ENCODE peak calls at places on chromosome 1, in five cellular contexts. Y is K562; O is dorsolateral prefrontal cortex; E is activated B cell treated with CpG ODN at 0.5 μM for 24 hours; F is CD8-positive, alpha-beta T cell. U is an unnamed sample.
A peak's percentile ranks its signal among the peaks of the same experiment; 100 is the strongest.

GRCh38 chr1:172122381-172122780 is 281.1 kb downstream of the DNM3 start:
- DNase-seq in O (no peak), E (no peak), Y (no peak), F (no peak), U (no peak)

GRCh38 chr1:235883261-235883927 is 16.7 kb upstream of the LYST start:
- DNase-seq in E (no peak), O (peak; percentile 71), F (no peak), Y (no peak), U (no peak)

GRCh38 chr1:175045097-175045496 is 21.9 kb upstream of the MRPS14 start:
- DNase-seq in F (no peak), O (no peak), Y (no peak), E (no peak), U (no peak)

GRCh38 chr1:159916240-159917051 is 8.9 kb downstream of the TAGLN2 start:
- DNase-seq in O (no peak), F (no peak), E (no peak), Y (no peak), U (no peak)

GRCh38 chr1:35561972-35562680 is 4.5 kb downstream of the NCDN start:
- DNase-seq in E (no peak), F (no peak), Y (no peak), O (no peak), U (peak; percentile 58)

GRCh38 chr1:150066838-150067183 is 765 bp upstream of the VPS45 start:
- DNase-seq in F (peak; percentile 10), E (peak; percentile 29), O (peak; percentile 67), Y (peak; percentile 72), U (peak; percentile 80)

GRCh38 chr1:216523449-216524190 is 100.4 kb upstream of the USH2A start:
- DNase-seq in F (no peak), E (no peak), Y (no peak), O (no peak), U (no peak)

GRCh38 chr1:228270032-228270431 is 62.2 kb downstream of the OBSCN start:
- DNase-seq in F (no peak), Y (no peak), E (no peak), O (no peak), U (no peak)

GRCh38 chr1:150696590-150696989 is 364 bp downstream of the GOLPH3L start:
- DNase-seq in Y (peak; percentile 42), O (no peak), E (no peak), F (no peak), U (no peak)

GRCh38 chr1:2189459-2190425 is 4.8 kb downstream of the FAAP20 start:
- DNase-seq in E (peak; percentile 79), Y (peak; percentile 98), F (peak; percentile 85), O (peak; percentile 97), U (peak; percentile 94)

GRCh38 chr1:101262601-101263348 is 26.0 kb downstream of the S1PR1 start:
- DNase-seq in F (no peak), O (no peak), E (no peak), Y (peak; percentile 37), U (no peak)

GRCh38 chr1:215277537-215277936 is 195.0 kb downstream of the KCNK2 start:
- DNase-seq in Y (no peak), F (no peak), E (no peak), O (no peak), U (no peak)

GRCh38 chr1:174818951-174819350 is 180.8 kb upstream of the CACYBP start:
- DNase-seq in F (no peak), E (no peak), O (no peak), Y (no peak), U (no peak)

GRCh38 chr1:101128211-101128727 is 102.7 kb upstream of the DPH5 start:
- DNase-seq in Y (peak; percentile 88), F (peak; percentile 17), E (no peak), O (no peak), U (no peak)

GRCh38 chr1:152398812-152399698 is 15.0 kb downstream of the CRNN start:
- DNase-seq in Y (peak; percentile 9), F (no peak), O (no peak), E (no peak), U (no peak)

GRCh38 chr1:3679799-3680453 is 27.6 kb downstream of the TP73 start:
- DNase-seq in F (no peak), O (no peak), Y (no peak), E (no peak), U (no peak)

GRCh38 chr1:113792986-113793385 is 19.3 kb downstream of the RSBN1 start:
- DNase-seq in O (no peak), F (no peak), E (no peak), Y (no peak), U (no peak)

GRCh38 chr1:161139765-161140164 is 7.3 kb upstream of the DEDD start:
- DNase-seq in O (no peak), E (no peak), Y (peak; percentile 68), F (peak; percentile 16), U (no peak)

GRCh38 chr1:96096138-96097011 is 625.2 kb upstream of the PTBP2 start:
- DNase-seq in O (no peak), Y (no peak), F (no peak), E (no peak), U (no peak)

GRCh38 chr1:194268839-194269238 is 1082.4 kb upstream of the B3GALT2 start:
- DNase-seq in O (no peak), Y (no peak), F (no peak), E (no peak), U (no peak)

GRCh38 chr1:194277927-194278326 is 1091.5 kb upstream of the B3GALT2 start:
- DNase-seq in E (no peak), O (no peak), F (no peak), Y (no peak), U (no peak)

DNA sequence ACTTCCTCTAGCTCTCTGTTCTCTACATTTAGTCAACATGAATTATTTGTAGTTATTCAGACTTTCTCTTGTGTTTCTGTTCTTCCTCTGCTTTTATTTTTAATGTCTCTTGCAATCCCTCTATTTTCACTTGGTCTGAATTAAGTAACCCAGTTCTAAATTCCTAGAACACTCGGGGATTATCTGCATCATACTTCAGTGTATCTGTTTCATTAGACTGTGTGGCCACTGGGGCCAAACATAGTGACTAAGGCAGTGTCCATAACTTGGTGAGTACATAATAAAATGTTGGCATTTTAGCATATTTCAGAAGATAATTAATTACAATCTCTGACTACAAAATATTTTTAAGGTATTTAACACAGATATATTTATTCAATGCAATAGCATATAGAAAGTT is 1087.2 kb upstream of the B3GALT2 start:
- DNase-seq in O (no peak), E (no peak), Y (no peak), F (no peak), U (no peak)
- TF ChIP-seq CTCF in O (no peak), E (no peak), Y (no peak), F (no peak), U (no peak)

GRCh38 chr1:183318433-183318832 is 99.7 kb downstream of the NMNAT2 start:
- DNase-seq in F (no peak), Y (peak; percentile 14), O (no peak), E (no peak), U (no peak)
- TF ChIP-seq CTCF in F (no peak), Y (no peak), O (no peak), E (no peak), U (peak; percentile 41)

DNA sequence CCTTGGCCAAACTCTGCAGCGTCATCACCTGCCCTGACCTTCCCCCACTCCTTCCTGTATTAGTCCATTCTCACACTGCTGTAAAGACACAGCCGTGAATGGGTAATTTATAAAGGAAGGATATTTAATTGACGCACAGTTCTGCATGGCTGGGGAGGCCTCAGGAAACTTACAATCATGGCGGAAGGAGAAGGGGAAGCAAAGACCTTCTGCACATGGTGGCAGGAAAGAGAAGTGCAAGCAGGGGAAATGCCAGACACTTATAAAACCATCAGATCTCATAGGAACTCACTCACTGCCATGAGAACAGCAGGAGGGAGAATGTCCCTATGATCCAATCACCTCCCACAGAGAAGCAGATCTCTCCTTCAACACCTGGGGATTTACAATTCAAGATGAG is 408.5 kb downstream of the PTPRU start:
- DNase-seq in F (no peak), Y (no peak), O (no peak), E (no peak), U (peak; percentile 3)
- TF ChIP-seq CTCF in F (no peak), Y (peak; percentile 10), O (no peak), E (no peak), U (no peak)

GRCh38 chr1:27536767-27537166 is 46.8 kb upstream of the WASF2 start:
- DNase-seq in O (peak; percentile 77), F (no peak), Y (no peak), E (no peak), U (no peak)
- TF ChIP-seq CTCF in O (no peak), F (no peak), Y (no peak), E (no peak), U (no peak)

DNA sequence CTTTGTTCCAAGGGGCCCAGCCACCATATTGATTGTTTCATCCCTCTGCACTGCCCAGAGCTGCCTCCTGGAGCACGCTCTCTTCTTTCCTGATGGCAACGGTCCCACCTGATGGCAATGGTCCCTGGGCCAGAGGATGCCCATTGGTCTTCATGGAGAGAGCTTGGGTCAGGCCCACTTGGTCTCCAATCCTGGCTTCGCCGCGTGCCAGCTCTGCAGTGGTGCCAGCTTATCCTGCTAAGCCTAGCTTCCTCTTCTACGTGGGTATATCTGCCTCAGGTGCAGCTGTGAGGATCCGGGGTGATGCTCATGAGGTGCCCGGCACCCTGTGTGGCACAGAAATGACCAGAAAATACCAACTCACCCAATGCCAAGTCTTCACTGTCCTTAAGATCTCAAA is 437.4 kb downstream of the CAMTA1 start:
- DNase-seq in F (no peak), O (no peak), E (no peak), Y (no peak), U (no peak)
- TF ChIP-seq CTCF in F (no peak), O (no peak), E (no peak), Y (no peak), U (no peak)

DNA sequence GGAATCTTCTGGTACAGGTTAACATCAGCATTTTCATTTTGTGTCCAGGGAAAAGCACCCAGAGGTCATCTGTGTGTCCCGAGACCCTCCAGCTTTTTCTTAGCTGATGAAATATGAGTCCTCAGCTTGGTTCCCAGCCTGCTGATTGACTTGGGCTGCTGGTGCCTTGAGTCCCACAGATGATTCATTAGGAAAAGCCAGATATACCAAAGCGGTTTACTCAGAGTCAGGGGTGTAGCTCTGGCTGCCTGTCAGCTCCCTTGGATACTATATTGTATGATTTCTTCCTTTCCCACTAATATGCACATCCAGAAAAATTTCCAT is 43.7 kb upstream of the MAB21L3 start:
- DNase-seq in Y (no peak), F (no peak), E (no peak), O (no peak), U (no peak)
- TF ChIP-seq CTCF in Y (no peak), F (no peak), E (no peak), O (no peak), U (no peak)

U was measured in type B pancreatic cell.